ENCODE peak calls at places on chromosomes 11 and 22, in nine cellular contexts. X, Q, J, H, E, N, O, F and Z are unnamed samples.

GRCh38 chr22:16603448-16603768 is 10.8 kb upstream of the CCT8L2 start:
- DNase-seq in X (no peak), F (no peak), N (no peak), O (no peak), H (no peak), Q (no peak), E (no peak), J (no peak), Z (no peak)

GRCh38 chr11:111565111-111565720 is 24.7 kb downstream of the LAYN start:
- DNase-seq in J (peak), Q (peak), H (peak), O (peak), F (peak), N (no peak), X (peak), E (no peak), Z (peak)

GRCh38 chr22:42697542-42698013 is 23.1 kb downstream of the A4GALT start:
- DNase-seq in E (no peak), Q (peak), H (peak), O (no peak), X (no peak), J (no peak), N (peak), F (peak), Z (peak)

GRCh38 chr11:34345012-34345804 is 12.6 kb downstream of the ABTB2 start:
- DNase-seq in H (peak), J (no peak), X (no peak), F (peak), N (no peak), Q (peak), E (no peak), O (no peak), Z (peak)

GRCh38 chr22:42317691-42318547 is 47.5 kb upstream of the TCF20 start:
- DNase-seq in Q (no peak), X (no peak), O (peak), J (no peak), N (no peak), F (no peak), H (no peak), E (no peak), Z (no peak)

GRCh38 chr11:130314184-130314748 is 451 bp downstream of the ZBTB44 start:
- DNase-seq in O (peak), J (peak), Q (peak), E (no peak), X (no peak), F (peak), H (peak), N (peak), Z (no peak)

GRCh38 chr11:128422576-128423370 is 164.6 kb downstream of the ETS1 start:
- DNase-seq in N (no peak), H (no peak), E (no peak), O (no peak), Q (peak), J (peak), F (no peak), X (peak), Z (no peak)

GRCh38 chr11:61498767-61499341 is 9.7 kb upstream of the LRRC10B start:
- DNase-seq in J (no peak), X (peak), F (no peak), O (no peak), N (no peak), Q (no peak), H (no peak), E (no peak), Z (no peak)

GRCh38 chr11:69377953-69378302 is 84.0 kb downstream of the MYEOV start:
- DNase-seq in H (no peak), X (no peak), N (no peak), J (no peak), Q (no peak), E (no peak), F (no peak), O (no peak), Z (no peak)

GRCh38 chr11:117842131-117842941 is 17.8 kb upstream of the FXYD2 start:
- DNase-seq in F (peak), O (peak), N (no peak), E (no peak), X (peak), H (no peak), J (no peak), Q (no peak), Z (no peak)

GRCh38 chr11:79702303-79702702 is 261.5 kb upstream of the TENM4 start:
- DNase-seq in E (no peak), O (no peak), H (no peak), X (no peak), F (no peak), N (no peak), J (no peak), Q (no peak), Z (no peak)

GRCh38 chr11:75219869-75220268 is 20.7 kb upstream of the TPBGL start:
- DNase-seq in F (no peak), X (no peak), H (no peak), Q (no peak), J (no peak), N (no peak), E (no peak), O (no peak), Z (no peak)

GRCh38 chr11:86623041-86623621 is 49.3 kb downstream of the ME3 start:
- DNase-seq in X (no peak), J (no peak), E (no peak), Q (no peak), O (no peak), F (no peak), N (no peak), H (peak), Z (no peak)

GRCh38 chr11:46438211-46438610 is 46.6 kb upstream of the CHRM4 start:
- DNase-seq in Q (no peak), N (no peak), E (no peak), O (no peak), X (no peak), H (no peak), J (no peak), F (no peak), Z (no peak)

GRCh38 chr22:23077627-23078461 is 7.5 kb downstream of the GNAZ start:
- DNase-seq in O (no peak), F (no peak), N (no peak), H (no peak), J (no peak), E (no peak), X (no peak), Q (no peak), Z (no peak)

GRCh38 chr11:128914216-128915147 is 23.3 kb downstream of the KCNJ5 start:
- DNase-seq in J (no peak), X (no peak), Q (no peak), F (no peak), N (no peak), O (no peak), E (no peak), H (no peak), Z (no peak)

GRCh38 chr22:36298118-36298517 is 45.2 kb downstream of the APOL1 start:
- DNase-seq in F (no peak), N (no peak), O (no peak), X (no peak), E (no peak), J (no peak), Q (no peak), H (no peak), Z (no peak)

GRCh38 chr11:12079726-12080556 is 30.4 kb upstream of the MICAL2 start:
- DNase-seq in J (no peak), E (peak), F (peak), H (peak), O (no peak), X (no peak), Q (peak), N (peak), Z (peak)

GRCh38 chr11:71491531-71492329 is 35.3 kb upstream of the KRTAP5-7 start:
- DNase-seq in F (peak), X (no peak), J (no peak), E (no peak), N (no peak), Q (peak), O (no peak), H (no peak), Z (no peak)

GRCh38 chr22:25113316-25113721 is 86.3 kb upstream of the CRYBB3 start:
- DNase-seq in H (no peak), O (no peak), X (no peak), J (no peak), F (peak), Q (no peak), N (no peak), E (no peak), Z (no peak)

GRCh38 chr11:32713496-32713895 is 81.0 kb downstream of the CCDC73 start:
- DNase-seq in N (no peak), O (no peak), J (peak), F (no peak), Q (no peak), H (no peak), X (no peak), E (no peak), Z (no peak)
- TF ChIP-seq CTCF in N (no peak), O (peak), J (peak), F (peak), Q (no peak), H (peak), X (peak), E (no peak), Z (peak)

GRCh38 chr22:20601308-20601707 is 93.9 kb downstream of the MED15 start:
- DNase-seq in H (no peak), E (no peak), X (no peak), O (no peak), F (no peak), J (no peak), Q (no peak), N (no peak), Z (no peak)

GRCh38 chr22:20602589-20603164 is 95.3 kb downstream of the MED15 start:
- DNase-seq in H (no peak), O (no peak), J (no peak), F (no peak), E (no peak), N (no peak), X (no peak), Q (no peak), Z (no peak)

GRCh38 chr22:20604776-20605221 is 97.4 kb downstream of the MED15 start:
- DNase-seq in F (no peak), E (no peak), Q (no peak), N (no peak), X (no peak), O (no peak), J (no peak), H (no peak), Z (no peak)

GRCh38 chr22:20604092-20604747 is 96.8 kb downstream of the MED15 start:
- DNase-seq in N (no peak), J (no peak), O (no peak), F (no peak), E (no peak), X (no peak), Q (no peak), H (no peak), Z (no peak)

DNA sequence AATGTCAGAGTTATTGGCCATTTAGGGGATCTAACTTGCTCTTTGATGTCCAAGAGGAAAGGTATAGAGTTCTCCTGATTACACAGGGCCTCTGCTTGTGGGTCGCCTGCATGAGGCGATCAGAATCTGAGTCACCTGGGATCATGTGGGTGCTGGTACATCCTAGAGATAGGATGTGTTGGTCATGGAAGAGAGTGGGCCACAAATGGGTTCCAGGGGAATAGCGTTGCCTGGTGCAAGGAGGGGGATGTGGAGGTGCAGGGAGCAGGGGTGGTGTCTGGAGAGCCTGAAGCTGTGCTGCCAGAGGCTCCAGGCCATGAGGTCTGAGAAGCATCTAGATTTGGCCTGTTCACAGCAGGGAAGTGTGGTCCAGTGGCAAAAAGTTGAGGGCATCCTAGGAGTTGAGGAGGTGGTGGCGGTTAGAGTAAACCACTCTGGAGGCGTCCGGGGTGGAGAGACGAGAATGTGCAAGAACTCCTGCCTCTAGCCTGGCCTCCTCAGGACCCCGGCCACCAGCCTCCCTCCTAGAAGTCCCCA is 92.8 kb downstream of the MED15 start:
- DNase-seq in H (no peak), N (no peak), Q (no peak), J (no peak), X (no peak), F (no peak), E (no peak), O (no peak), Z (no peak)
- H3K4me3 ChIP-seq in H (no peak), N (no peak), Q (no peak), J (no peak), X (no peak), F (no peak), E (no peak), O (no peak), Z (no peak)

DNA sequence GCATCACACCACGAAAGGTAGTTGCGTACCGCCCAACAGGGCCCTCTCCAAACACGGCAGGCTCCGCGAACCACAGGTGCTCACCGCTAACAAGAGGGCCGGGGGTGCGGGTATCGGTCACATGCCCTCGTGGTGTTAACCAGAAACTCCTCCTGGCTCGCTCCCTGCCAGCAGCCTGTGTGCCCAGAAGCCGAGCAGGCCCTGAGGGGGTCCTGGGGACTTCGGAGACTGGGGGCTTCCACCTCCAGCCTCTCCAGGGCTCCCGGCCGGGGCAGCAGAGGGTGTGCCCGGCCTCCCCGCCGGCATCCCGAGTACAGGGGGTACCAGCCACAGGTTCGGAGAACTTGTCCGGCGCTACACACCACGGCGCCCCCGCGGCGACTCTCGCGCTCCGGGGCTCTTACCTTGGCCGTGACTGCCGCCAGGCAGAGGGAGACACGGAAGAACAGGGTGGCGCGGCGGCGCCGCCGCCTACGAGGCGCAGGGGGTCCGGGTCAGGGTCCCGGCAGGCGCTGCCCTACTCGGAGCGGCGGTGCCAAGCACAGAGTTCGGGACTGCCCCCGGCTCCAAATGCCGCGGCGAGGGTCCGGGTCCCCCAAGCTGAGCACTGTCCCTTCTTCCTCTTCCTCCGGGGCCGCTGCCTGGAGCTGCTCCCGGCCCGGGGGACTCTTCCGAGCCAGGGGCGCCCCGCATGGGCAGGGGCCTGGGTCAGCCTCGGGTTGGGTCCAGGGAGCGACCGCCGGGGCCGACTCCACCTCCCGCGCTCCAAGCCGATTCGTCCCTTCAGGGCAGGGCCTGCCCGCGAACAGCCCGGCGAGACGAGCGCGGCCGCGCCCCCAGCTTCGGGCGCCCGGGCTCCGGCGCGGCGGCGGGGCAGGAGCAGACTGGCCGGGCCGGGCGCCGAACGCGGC is at the start of gene LARGE1:
- DNase-seq in O (peak), F (peak), H (peak), X (peak), N (peak), Q (peak), J (peak), E (peak), Z (no peak)
- TF ChIP-seq CTCF in O (no peak), F (no peak), H (no peak), X (no peak), N (no peak), Q (no peak), J (no peak), E (no peak), Z (no peak)

GRCh38 chr11:124839051-124839971 is 25.9 kb upstream of the ROBO3 start:
- DNase-seq in N (no peak), J (peak), E (no peak), F (no peak), Q (no peak), O (peak), X (no peak), H (no peak), Z (no peak)
- H3K4me3 ChIP-seq in N (peak), J (peak), E (peak), F (peak), Q (no peak), O (peak), X (no peak), H (peak), Z (peak)

DNA sequence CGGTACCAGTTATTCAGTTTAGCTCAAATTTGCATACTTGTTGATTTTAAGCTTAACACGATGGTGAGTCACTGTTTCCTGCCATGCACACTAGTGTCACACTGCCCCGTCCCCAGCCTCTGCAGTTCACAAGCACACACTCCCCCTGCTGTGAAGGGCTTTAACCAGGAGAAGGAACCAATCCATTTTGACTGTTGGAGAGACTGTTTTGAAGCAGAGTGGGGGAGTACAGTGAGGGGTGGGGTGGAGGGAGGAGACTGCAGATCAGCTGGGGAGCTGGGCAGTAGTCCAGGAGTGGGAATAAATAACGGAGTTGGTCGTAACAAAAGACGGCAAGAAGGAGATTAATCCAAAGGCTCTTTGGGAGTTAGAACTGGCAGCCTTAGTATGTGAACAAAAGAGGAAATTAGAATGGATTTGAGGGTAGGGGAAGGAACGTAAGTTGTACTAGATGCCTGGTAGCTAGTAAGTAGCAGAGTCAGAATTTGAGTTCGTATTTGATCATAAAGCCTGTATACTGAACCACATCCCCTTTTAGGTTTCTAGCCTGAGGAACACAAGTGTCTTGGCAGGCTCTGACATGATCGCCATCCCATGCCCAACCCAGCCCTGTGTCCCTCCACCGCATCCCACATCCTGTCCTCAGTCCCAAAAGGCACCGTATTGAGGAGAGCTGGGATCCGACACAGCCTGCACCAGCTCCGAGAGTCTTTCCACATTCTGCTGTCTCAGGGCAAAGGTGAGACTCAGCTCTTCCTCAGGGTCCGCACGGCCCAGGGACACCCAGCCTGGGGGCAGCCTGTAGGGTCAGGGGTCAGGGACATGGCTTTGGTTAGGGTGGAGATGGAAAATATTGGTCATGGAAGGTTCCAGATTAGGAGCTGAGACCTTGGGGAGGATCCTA is 853 bp downstream of the TPP1 start:
- DNase-seq in H (peak), E (no peak), X (peak), Q (no peak), J (no peak), N (no peak), O (no peak), F (peak), Z (no peak)
- TF ChIP-seq CTCF in H (peak), E (no peak), X (no peak), Q (no peak), J (no peak), N (no peak), O (no peak), F (no peak), Z (peak)